ENCODE peak calls at places on chromosomes 3 and 15, in six cellular contexts. K is left colon; N is stimulated activated effector memory CD8-positive, alpha-beta T cell treated with anti-CD3 and anti-CD28 coated beads, Interleukin-12 subunit alpha, Interleukin-12 subunit beta, amount 100 ng/mL, for 72 hours; A is T-cell; U is upper lobe of right lung; P is Right ventricle myocardium superior. Q is an unnamed sample.

GRCh38 chr15:64825431-64826294 is at the start of gene PIF1:
- ATAC-seq in K (peak), N (peak), A (peak), U (peak), P (peak), Q (peak)

GRCh38 chr3:58151637-58152036 is 59.1 kb downstream of the DNASE1L3 start:
- ATAC-seq in K (no peak), N (no peak), A (no peak), U (no peak), P (peak), Q (no peak)

GRCh38 chr3:5480190-5480589 is 292.7 kb downstream of the EDEM1 start:
- ATAC-seq in K (peak), N (no peak), A (no peak), U (no peak), P (no peak), Q (no peak)

GRCh38 chr3:76065975-76066374 is 280.6 kb upstream of the ZNF717 start:
- ATAC-seq in K (no peak), N (no peak), A (no peak), U (no peak), P (no peak), Q (peak)

GRCh38 chr15:66389859-66390382 is 3.2 kb downstream of the MAP2K1 start:
- ATAC-seq in K (no peak), N (no peak), A (no peak), U (no peak), P (no peak), Q (no peak)

GRCh38 chr15:42092666-42093445 is 1.5 kb downstream of the PLA2G4D start:
- ATAC-seq in K (no peak), N (peak), A (no peak), U (no peak), P (peak), Q (peak)

GRCh38 chr3:45604999-45605398 is 10.4 kb downstream of the LIMD1 start:
- ATAC-seq in K (no peak), N (no peak), A (no peak), U (no peak), P (no peak), Q (no peak)

GRCh38 chr3:115381573-115381912 is 234.5 kb upstream of the ZBTB20 start:
- ATAC-seq in K (no peak), N (no peak), A (no peak), U (no peak), P (peak), Q (no peak)

GRCh38 chr3:37181766-37182165 is 7.4 kb upstream of the LRRFIP2 start:
- ATAC-seq in K (no peak), N (no peak), A (no peak), U (peak), P (no peak), Q (peak)

GRCh38 chr15:42759093-42759492 is 22.2 kb upstream of the CDAN1 start:
- ATAC-seq in K (no peak), N (no peak), A (no peak), U (peak), P (no peak), Q (peak)

GRCh38 chr3:157479464-157480243 is 23.6 kb downstream of the VEPH1 start:
- ATAC-seq in K (no peak), N (no peak), A (no peak), U (no peak), P (no peak), Q (no peak)

GRCh38 chr15:101554115-101554915 is 64.8 kb upstream of the PCSK6 start:
- ATAC-seq in K (no peak), N (no peak), A (no peak), U (no peak), P (no peak), Q (no peak)

GRCh38 chr3:132016061-132017041 is 18.5 kb downstream of the CPNE4 start:
- ATAC-seq in K (no peak), N (no peak), A (no peak), U (no peak), P (no peak), Q (no peak)

GRCh38 chr3:107969994-107970896 is 120.6 kb downstream of the CD47 start:
- ATAC-seq in K (peak), N (peak), A (no peak), U (peak), P (peak), Q (peak)

GRCh38 chr3:122787872-122788271 is 5.8 kb downstream of the HSPBAP1 start:
- ATAC-seq in K (peak), N (no peak), A (no peak), U (no peak), P (no peak), Q (no peak)

GRCh38 chr15:100020181-100020580 is 286.9 kb upstream of the LYSMD4 start:
- ATAC-seq in K (no peak), N (no peak), A (no peak), U (no peak), P (peak), Q (peak)

GRCh38 chr3:76372497-76372896 is 587.1 kb upstream of the ZNF717 start:
- ATAC-seq in K (no peak), N (no peak), A (no peak), U (no peak), P (no peak), Q (no peak)

GRCh38 chr3:189529468-189529867 is 101.7 kb upstream of the TP63 start:
- ATAC-seq in K (no peak), N (peak), A (no peak), U (no peak), P (no peak), Q (peak)

GRCh38 chr15:41985236-41986160 is 13.1 kb upstream of the EHD4 start:
- ATAC-seq in K (no peak), N (no peak), A (no peak), U (no peak), P (no peak), Q (no peak)

GRCh38 chr3:70272798-70273197 is 39.6 kb downstream of the MDFIC2 start:
- ATAC-seq in K (peak), N (no peak), A (no peak), U (no peak), P (no peak), Q (no peak)

GRCh38 chr3:43340403-43340802 is 54.1 kb downstream of the SNRK start:
- ATAC-seq in K (no peak), N (no peak), A (no peak), U (no peak), P (peak), Q (no peak)

GRCh38 chr3:108507887-108508286 is 2.5 kb downstream of the MYH15 start:
- ATAC-seq in K (no peak), N (peak), A (no peak), U (no peak), P (no peak), Q (no peak)

GRCh38 chr3:13093687-13094086 is 20.5 kb upstream of the IQSEC1 start:
- ATAC-seq in K (no peak), N (no peak), A (no peak), U (no peak), P (no peak), Q (no peak)

GRCh38 chr3:141056716-141057115 is 5.6 kb downstream of the SPSB4 start:
- ATAC-seq in K (no peak), N (no peak), A (no peak), U (no peak), P (peak), Q (no peak)